ENCODE peak calls at places on chromosomes 13 and 19, in seven cellular contexts. G, Q, X, V, R, Z and A are unnamed samples.

GRCh38 chr13:34899888-34900287 is 42.2 kb upstream of the NBEA start:
- DNase-seq in V (no peak), Q (no peak), X (no peak), G (no peak), R (no peak), Z (no peak), A (no peak)

GRCh38 chr19:48910803-48911202 is 10.7 kb downstream of the NUCB1 start:
- DNase-seq in G (no peak), Z (no peak), Q (no peak), V (no peak), X (no peak), R (no peak), A (no peak)

GRCh38 chr19:44813331-44814131 is 4.6 kb downstream of the BCAM start:
- DNase-seq in Q (no peak), R (no peak), Z (no peak), X (no peak), G (no peak), V (no peak), A (no peak)

GRCh38 chr13:68304287-68304893 is 1074.3 kb upstream of the PCDH9 start:
- DNase-seq in X (no peak), Q (peak; percentile 36), Z (peak; percentile 12), V (no peak), R (no peak), G (peak; percentile 8), A (no peak)

GRCh38 chr13:105971312-105971711 is 564.1 kb downstream of the EFNB2 start:
- DNase-seq in Z (no peak), R (no peak), Q (no peak), V (no peak), X (no peak), G (no peak), A (no peak)

GRCh38 chr13:88042489-88042888 is 371.3 kb downstream of the SLITRK5 start:
- DNase-seq in Q (no peak), Z (no peak), V (no peak), R (no peak), X (no peak), G (no peak), A (no peak)

GRCh38 chr19:13027031-13027430 is 31.8 kb downstream of the NFIX start:
- DNase-seq in G (no peak), Z (no peak), X (no peak), Q (no peak), V (no peak), R (no peak), A (no peak)

GRCh38 chr13:94716016-94716415 is 3.7 kb upstream of the SOX21 start:
- DNase-seq in R (no peak), V (no peak), X (no peak), Q (no peak), Z (no peak), G (peak; percentile 19), A (no peak)

GRCh38 chr19:43776285-43776684 is 4.5 kb downstream of the KCNN4 start:
- DNase-seq in R (no peak), V (no peak), X (no peak), G (no peak), Q (no peak), Z (peak; percentile 51), A (no peak)

GRCh38 chr19:50214699-50215543 is 11.5 kb downstream of the MYH14 start:
- DNase-seq in X (no peak), Q (no peak), G (no peak), V (peak; percentile 90), R (peak; percentile 90), Z (no peak), A (peak; percentile 74)

GRCh38 chr19:44939668-44940067 is 2.4 kb upstream of the APOC4 start:
- DNase-seq in R (no peak), V (no peak), Q (no peak), Z (no peak), X (no peak), G (no peak), A (no peak)

GRCh38 chr19:27679905-27680304 is 1533.0 kb downstream of the UQCRFS1 start:
- DNase-seq in Q (no peak), Z (no peak), X (no peak), R (peak; percentile 37), G (no peak), V (no peak), A (no peak)

GRCh38 chr13:109858319-109858718 is 71.9 kb upstream of the IRS2 start:
- DNase-seq in V (no peak), Q (no peak), R (no peak), G (no peak), Z (no peak), X (no peak), A (no peak)

GRCh38 chr13:28475916-28476725 is 18.8 kb downstream of the FLT1 start:
- DNase-seq in Z (no peak), Q (no peak), V (no peak), G (peak; percentile 94), X (no peak), R (no peak), A (no peak)

GRCh38 chr13:26601669-26602068 is 44.2 kb downstream of the WASF3 start:
- DNase-seq in Z (peak; percentile 50), G (peak; percentile 38), X (no peak), R (no peak), V (no peak), Q (peak; percentile 53), A (no peak)

GRCh38 chr19:6861683-6862286 is 25.6 kb upstream of the ADGRE1 start:
- DNase-seq in R (no peak), V (no peak), Z (peak; percentile 18), G (no peak), Q (no peak), X (no peak), A (no peak)

GRCh38 chr19:56838930-56839664 is 1.4 kb downstream of the PEG3 start:
- DNase-seq in Z (no peak), G (peak; percentile 96), R (peak; percentile 97), X (peak; percentile 95), V (peak; percentile 84), Q (peak; percentile 69), A (peak; percentile 96)

GRCh38 chr19:56839665-56840451 is 668 bp downstream of the PEG3 start:
- DNase-seq in X (peak; percentile 93), Q (peak; percentile 72), V (peak; percentile 78), Z (no peak), R (peak; percentile 97), G (peak; percentile 94), A (peak; percentile 97)

GRCh38 chr19:56837492-56837891 is 3.0 kb downstream of the PEG3 start:
- DNase-seq in X (peak; percentile 79), V (peak; percentile 22), G (peak; percentile 74), Z (no peak), Q (peak; percentile 68), R (peak; percentile 89), A (peak; percentile 91)

GRCh38 chr19:56837892-56838679 is 2.4 kb downstream of the PEG3 start:
- DNase-seq in R (peak; percentile 89), X (peak; percentile 73), Q (peak; percentile 64), G (peak; percentile 78), Z (no peak), V (peak; percentile 23), A (peak; percentile 80)

DNA sequence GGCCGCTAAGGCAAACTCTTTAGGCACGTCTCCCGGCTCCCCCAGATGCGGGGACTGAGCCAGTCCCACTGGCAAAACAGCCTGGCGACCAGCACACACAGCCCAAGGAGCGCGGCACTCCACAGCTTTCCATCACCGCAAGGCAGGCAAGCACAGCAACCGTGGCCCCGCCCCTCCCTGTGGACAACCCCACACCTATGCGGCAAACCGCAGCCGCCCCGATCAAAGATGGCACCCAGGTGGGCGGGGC is 1.9 kb downstream of the PEG3 start:
- DNase-seq in V (no peak), X (no peak), R (no peak), Q (no peak), G (no peak), Z (no peak), A (no peak)
- H3K4me3 ChIP-seq in V (peak overlapping the region; percentile 11), X (peak overlapping the region; percentile 34), R (peak overlapping the region; percentile 8), Q (peak overlapping the region; percentile 62), G (peak overlapping the region; percentile 40), Z (no peak overlapping the region), A (no peak overlapping the region)

GRCh38 chr13:112573710-112574109 is 14.2 kb downstream of the TUBGCP3 start:
- DNase-seq in R (no peak), Z (no peak), V (no peak), G (no peak), X (no peak), Q (no peak), A (no peak)

GRCh38 chr13:112575680-112576079 is 12.3 kb downstream of the TUBGCP3 start:
- DNase-seq in V (no peak), G (no peak), X (no peak), Z (no peak), R (no peak), Q (peak; percentile 35), A (peak; percentile 32)

GRCh38 chr13:112575295-112575622 is 12.7 kb downstream of the TUBGCP3 start:
- DNase-seq in Q (no peak), Z (no peak), G (no peak), X (no peak), R (no peak), V (no peak), A (no peak)

GRCh38 chr13:112576191-112576590 is 11.8 kb downstream of the TUBGCP3 start:
- DNase-seq in Q (no peak), V (no peak), Z (no peak), X (no peak), R (no peak), G (no peak), A (no peak)

GRCh38 chr13:112574476-112575294 is 13.3 kb downstream of the TUBGCP3 start:
- DNase-seq in X (no peak), G (no peak), R (no peak), Q (no peak), V (no peak), Z (no peak), A (no peak)
- H3K4me3 ChIP-seq in X (no peak overlapping the region), G (no peak overlapping the region), R (no peak overlapping the region), Q (no peak overlapping the region), V (no peak overlapping the region), Z (no peak overlapping the region), A (no peak overlapping the region)

DNA sequence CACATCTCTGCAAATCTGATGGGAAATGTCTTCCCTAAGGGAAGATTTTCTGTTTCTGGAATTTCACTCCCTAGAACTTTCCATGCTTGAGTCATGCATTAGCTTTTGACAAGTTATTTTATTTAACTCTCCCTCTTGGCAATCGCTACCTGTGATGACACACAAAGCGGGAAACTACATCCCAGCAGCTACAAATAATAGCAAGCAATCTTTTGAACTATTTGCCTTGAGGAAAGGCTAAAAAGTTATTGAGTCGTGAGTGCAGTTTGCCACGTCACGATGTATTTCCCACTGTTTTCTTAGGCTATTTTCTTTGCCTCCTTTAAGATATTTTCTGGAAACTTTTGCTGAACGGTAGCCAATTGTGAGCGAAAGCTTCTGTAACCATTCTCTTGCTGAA is 353.3 kb upstream of the HTR2A start:
- DNase-seq in X (peak; percentile 32), G (peak; percentile 92), R (no peak), V (no peak), Q (no peak), Z (no peak), A (no peak)
- H3K4me3 ChIP-seq in X (no peak overlapping the region), G (no peak overlapping the region), R (no peak overlapping the region), V (no peak overlapping the region), Q (no peak overlapping the region), Z (no peak overlapping the region), A (no peak overlapping the region)

DNA sequence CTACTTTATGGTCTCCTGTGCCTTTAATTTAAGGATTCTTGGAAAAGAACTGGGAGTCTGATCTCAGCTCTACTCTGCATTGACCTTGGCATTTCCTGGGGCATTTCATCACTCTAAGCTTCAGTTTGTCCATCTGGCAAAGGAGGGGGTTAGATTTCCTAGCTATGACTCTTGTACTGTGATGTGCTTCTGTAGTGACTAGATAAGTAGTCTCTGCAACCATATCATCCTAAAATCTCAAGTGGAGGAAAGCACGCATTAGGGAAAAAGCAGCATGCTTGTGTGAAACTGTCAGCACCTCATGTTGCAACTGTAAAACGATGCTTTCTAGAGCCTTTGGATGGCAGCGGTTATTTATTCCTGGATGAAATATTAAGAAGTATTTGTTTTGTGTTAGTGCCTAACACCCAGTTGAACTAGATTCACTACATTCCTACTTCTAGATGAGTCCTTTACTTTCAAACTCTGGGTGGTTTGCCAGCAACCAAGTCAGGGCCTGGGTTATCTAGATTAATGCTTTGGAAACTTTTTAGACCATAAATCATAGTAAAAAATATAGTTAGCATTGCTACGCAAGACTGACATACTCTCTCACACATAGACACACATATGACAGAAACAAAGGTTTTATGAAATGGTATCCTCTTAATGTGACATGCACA is 6.8 kb downstream of the WDFY2 start:
- DNase-seq in R (no peak), G (peak; percentile 97), X (peak; percentile 24), Z (no peak), Q (peak; percentile 41), V (no peak), A (peak; percentile 50)
- H3K4me3 ChIP-seq in R (no peak overlapping the region), G (no peak overlapping the region), X (no peak overlapping the region), Z (no peak overlapping the region), Q (peak overlapping the region; percentile 24), V (no peak overlapping the region), A (no peak overlapping the region)